ENCODE peak calls at places on chromosome 18, in four cellular contexts. One of them, this sample, is unnamed.

GRCh38 chr18:72541871-72542690 is 2.1 kb downstream of the CBLN2 start:
- DNase-seq in ascending aorta: no peak
- DNase-seq in mucosa of descending colon: no peak
- DNase-seq in tibial artery: no peak
- DNase-seq in this sample: peak; percentile 5

GRCh38 chr18:11004294-11004693 is 145.1 kb downstream of the PIEZO2 start:
- DNase-seq in mucosa of descending colon: no peak
- DNase-seq in tibial artery: no peak
- DNase-seq in ascending aorta: no peak
- DNase-seq in this sample: peak; percentile 8

GRCh38 chr18:79528296-79528695 is 132.6 kb downstream of the NFATC1 start:
- DNase-seq in mucosa of descending colon: peak; percentile 17
- DNase-seq in ascending aorta: no peak
- DNase-seq in tibial artery: peak; percentile 16
- DNase-seq in this sample: no peak

GRCh38 chr18:22860807-22861206 is 72.3 kb upstream of the RBBP8 start:
- DNase-seq in mucosa of descending colon: no peak
- DNase-seq in ascending aorta: no peak
- DNase-seq in tibial artery: no peak
- DNase-seq in this sample: no peak

GRCh38 chr18:9787126-9787525 is 79.0 kb downstream of the RAB31 start:
- DNase-seq in ascending aorta: no peak
- DNase-seq in mucosa of descending colon: no peak
- DNase-seq in tibial artery: no peak
- DNase-seq in this sample: no peak

GRCh38 chr18:57447154-57447621 is 12.0 kb downstream of the ONECUT2 start:
- DNase-seq in ascending aorta: no peak
- DNase-seq in tibial artery: no peak
- DNase-seq in mucosa of descending colon: no peak
- DNase-seq in this sample: peak; percentile 35

GRCh38 chr18:58615150-58616132 is 13.4 kb downstream of the ALPK2 start:
- DNase-seq in mucosa of descending colon: no peak
- DNase-seq in ascending aorta: no peak
- DNase-seq in tibial artery: no peak
- DNase-seq in this sample: no peak

GRCh38 chr18:43648002-43648401 is 370.7 kb upstream of the SYT4 start:
- DNase-seq in tibial artery: no peak
- DNase-seq in mucosa of descending colon: no peak
- DNase-seq in ascending aorta: no peak
- DNase-seq in this sample: no peak

GRCh38 chr18:33821503-33821902 is 243.5 kb downstream of the ASXL3 start:
- DNase-seq in ascending aorta: no peak
- DNase-seq in mucosa of descending colon: no peak
- DNase-seq in tibial artery: no peak
- DNase-seq in this sample: peak; percentile 37

GRCh38 chr18:34493566-34494358 is 216.3 kb upstream of the DTNA start:
- DNase-seq in ascending aorta: no peak
- DNase-seq in tibial artery: no peak
- DNase-seq in mucosa of descending colon: peak; percentile 27
- DNase-seq in this sample: peak; percentile 15

GRCh38 chr18:67199993-67200617 is 316.4 kb downstream of the DSEL start:
- DNase-seq in tibial artery: no peak
- DNase-seq in ascending aorta: no peak
- DNase-seq in mucosa of descending colon: no peak
- DNase-seq in this sample: peak; percentile 73

GRCh38 chr18:41073372-41073954 is 881.6 kb upstream of the PIK3C3 start:
- DNase-seq in tibial artery: no peak
- DNase-seq in mucosa of descending colon: no peak
- DNase-seq in ascending aorta: no peak
- DNase-seq in this sample: peak; percentile 85

GRCh38 chr18:79878741-79879358 is 72.6 kb downstream of the SLC66A2 start:
- DNase-seq in ascending aorta: no peak
- DNase-seq in tibial artery: no peak
- DNase-seq in mucosa of descending colon: no peak
- DNase-seq in this sample: no peak

GRCh38 chr18:68623342-68623741 is 91.6 kb downstream of the TMX3 start:
- DNase-seq in tibial artery: peak; percentile 22
- DNase-seq in ascending aorta: no peak
- DNase-seq in mucosa of descending colon: no peak
- DNase-seq in this sample: peak; percentile 80

GRCh38 chr18:7872569-7872968 is 305.5 kb downstream of the PTPRM start:
- DNase-seq in mucosa of descending colon: no peak
- DNase-seq in ascending aorta: no peak
- DNase-seq in tibial artery: no peak
- DNase-seq in this sample: peak; percentile 11

GRCh38 chr18:37442477-37442876 is 123.1 kb downstream of the CELF4 start:
- DNase-seq in ascending aorta: no peak
- DNase-seq in mucosa of descending colon: no peak
- DNase-seq in tibial artery: no peak
- DNase-seq in this sample: no peak

GRCh38 chr18:41543815-41544214 is 411.2 kb upstream of the PIK3C3 start:
- DNase-seq in ascending aorta: no peak
- DNase-seq in tibial artery: no peak
- DNase-seq in mucosa of descending colon: no peak
- DNase-seq in this sample: no peak

GRCh38 chr18:30712383-30712782 is 330.2 kb downstream of the DSC3 start:
- DNase-seq in mucosa of descending colon: no peak
- DNase-seq in tibial artery: no peak
- DNase-seq in ascending aorta: no peak
- DNase-seq in this sample: no peak

GRCh38 chr18:3305933-3306332 is 44.0 kb downstream of the MYL12B start:
- DNase-seq in tibial artery: no peak
- DNase-seq in ascending aorta: no peak
- DNase-seq in mucosa of descending colon: no peak
- DNase-seq in this sample: peak; percentile 89

GRCh38 chr18:74219056-74219455 is 70.7 kb downstream of the TIMM21 start:
- DNase-seq in tibial artery: no peak
- DNase-seq in mucosa of descending colon: no peak
- DNase-seq in ascending aorta: no peak
- DNase-seq in this sample: no peak

GRCh38 chr18:48862116-48862515 is 88.6 kb downstream of the SMAD7 start:
- DNase-seq in tibial artery: no peak
- DNase-seq in mucosa of descending colon: no peak
- DNase-seq in ascending aorta: no peak
- DNase-seq in this sample: peak; percentile 56

GRCh38 chr18:8601277-8602032 is 7.8 kb upstream of the RAB12 start:
- DNase-seq in ascending aorta: no peak
- DNase-seq in tibial artery: no peak
- DNase-seq in mucosa of descending colon: no peak
- DNase-seq in this sample: no peak

GRCh38 chr18:29457316-29457715 is 1280.4 kb upstream of the CDH2 start:
- DNase-seq in ascending aorta: no peak
- DNase-seq in mucosa of descending colon: no peak
- DNase-seq in tibial artery: no peak
- DNase-seq in this sample: no peak

GRCh38 chr18:9348079-9348671 is 13.6 kb downstream of the TWSG1 start:
- DNase-seq in tibial artery: no peak
- DNase-seq in ascending aorta: no peak
- DNase-seq in mucosa of descending colon: no peak
- DNase-seq in this sample: peak; percentile 77

GRCh38 chr18:21129586-21130216 is 18.1 kb upstream of the ROCK1 start:
- DNase-seq in ascending aorta: no peak
- DNase-seq in tibial artery: no peak
- DNase-seq in mucosa of descending colon: no peak
- DNase-seq in this sample: no peak
- TF ChIP-seq CTCF in ascending aorta: no peak
- TF ChIP-seq CTCF in tibial artery: no peak
- TF ChIP-seq CTCF in mucosa of descending colon: no peak
- TF ChIP-seq CTCF in this sample: no peak

DNA sequence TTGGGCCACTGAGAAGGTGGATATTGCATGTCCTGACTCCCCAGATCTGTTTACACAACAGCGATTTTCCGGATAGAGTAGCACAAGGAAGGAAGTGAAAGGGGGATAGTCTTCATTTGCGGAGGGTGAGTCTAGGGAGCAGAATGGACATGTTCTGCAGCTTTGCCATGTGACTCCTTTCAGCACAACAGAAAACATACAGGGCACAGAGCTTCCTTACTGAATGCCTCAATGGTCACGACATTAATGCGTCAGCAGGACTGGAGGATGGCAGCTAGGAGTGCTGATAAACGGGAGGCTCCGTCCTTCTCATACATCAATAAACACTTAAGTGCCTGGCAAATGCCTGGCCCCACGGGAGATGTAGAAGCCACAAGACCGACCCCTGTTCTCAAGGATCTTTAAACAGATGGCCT is 163.0 kb downstream of the FAM210A start:
- DNase-seq in tibial artery: peak; percentile 66
- DNase-seq in ascending aorta: no peak
- DNase-seq in mucosa of descending colon: no peak
- DNase-seq in this sample: no peak
- H3K4me3 ChIP-seq in tibial artery: no peak overlapping the region
- H3K4me3 ChIP-seq in ascending aorta: no peak overlapping the region
- H3K4me3 ChIP-seq in mucosa of descending colon: no peak overlapping the region
- H3K4me3 ChIP-seq in this sample: no peak overlapping the region

DNA sequence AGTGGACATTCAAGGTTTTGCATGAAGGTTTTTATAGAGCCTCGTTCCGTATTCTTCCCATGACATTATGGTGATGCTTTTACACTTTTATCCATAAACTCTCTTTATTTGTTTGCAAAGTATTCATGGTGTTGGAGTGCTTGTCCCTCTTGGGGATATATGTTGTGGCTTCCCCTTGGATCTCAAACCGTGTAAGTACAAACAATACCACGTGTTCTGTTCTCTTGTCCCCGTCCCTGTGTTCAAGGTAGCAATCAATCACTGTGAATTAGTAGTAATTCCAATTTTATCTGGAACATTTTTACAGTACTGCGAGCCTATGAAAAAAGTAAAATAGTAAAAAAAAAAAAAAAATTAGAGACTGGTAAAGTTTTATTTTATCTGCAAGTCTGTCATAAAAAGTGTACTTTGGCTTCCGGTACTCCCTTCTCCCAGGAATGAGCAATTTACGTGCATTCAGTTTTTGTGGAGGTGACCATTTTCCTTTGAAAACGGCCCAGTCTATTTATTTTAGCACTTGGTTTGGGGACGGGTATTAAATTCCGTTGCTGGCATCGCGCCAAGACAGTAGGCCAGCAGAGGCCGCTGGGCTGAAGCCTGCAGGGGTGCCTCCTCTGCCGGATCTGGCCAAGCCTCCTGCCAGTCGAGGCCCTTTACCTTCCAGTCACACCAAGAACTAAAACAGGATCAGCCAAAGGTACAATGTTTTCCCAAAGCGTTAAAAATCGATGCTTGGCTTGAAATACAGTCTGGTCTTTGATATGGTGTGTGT is 175.7 kb downstream of the SOCS6 start:
- DNase-seq in tibial artery: peak; percentile 77
- DNase-seq in ascending aorta: no peak
- DNase-seq in mucosa of descending colon: peak; percentile 77
- DNase-seq in this sample: peak; percentile 62
- TF ChIP-seq CTCF in tibial artery: peak; percentile 15
- TF ChIP-seq CTCF in ascending aorta: no peak
- TF ChIP-seq CTCF in mucosa of descending colon: no peak
- TF ChIP-seq CTCF in this sample: peak; percentile 35

GRCh38 chr18:62398291-62398690 is 73.2 kb downstream of the TNFRSF11A start:
- DNase-seq in tibial artery: no peak
- DNase-seq in ascending aorta: no peak
- DNase-seq in mucosa of descending colon: no peak
- DNase-seq in this sample: no peak
- H3K4me3 ChIP-seq in tibial artery: no peak overlapping the region
- H3K4me3 ChIP-seq in ascending aorta: no peak overlapping the region
- H3K4me3 ChIP-seq in mucosa of descending colon: no peak overlapping the region
- H3K4me3 ChIP-seq in this sample: no peak overlapping the region

GRCh38 chr18:62584241-62585120 is 61.7 kb downstream of the ZCCHC2 start:
- DNase-seq in mucosa of descending colon: peak; percentile 89
- DNase-seq in tibial artery: peak; percentile 84
- DNase-seq in ascending aorta: peak; percentile 51
- DNase-seq in this sample: peak; percentile 86
- TF ChIP-seq CTCF in mucosa of descending colon: peak; percentile 82
- TF ChIP-seq CTCF in tibial artery: peak; percentile 96
- TF ChIP-seq CTCF in ascending aorta: peak; percentile 92
- TF ChIP-seq CTCF in this sample: peak; percentile 98

This sample was measured in astrocyte of the spinal cord.